ENCODE peak calls at places on chromosomes 12 and 14, in four cellular contexts. M is testis, S is astrocyte of the spinal cord, B is lower leg skin. D is an unnamed sample.

GRCh38 chr12:109147954-109148353 is 31.6 kb downstream of the ACACB start:
- DNase-seq in M (peak), S (no peak), B (peak), D (no peak)

GRCh38 chr14:64549805-64550538 is at the start of gene PPP1R36:
- DNase-seq in M (peak), S (no peak), B (no peak), D (no peak)

GRCh38 chr12:643478-644292 is 19.6 kb downstream of the NINJ2 start:
- DNase-seq in M (peak), S (no peak), B (no peak), D (no peak)

GRCh38 chr14:75497191-75497590 is 25.1 kb upstream of the BATF start:
- DNase-seq in M (no peak), S (no peak), B (no peak), D (no peak)

GRCh38 chr14:73850940-73851339 is 691 bp upstream of the PTGR2 start:
- DNase-seq in M (no peak), S (no peak), B (no peak), D (no peak)

GRCh38 chr14:71096947-71097346 is 189.7 kb downstream of the PCNX1 start:
- DNase-seq in M (no peak), S (no peak), B (no peak), D (no peak)

GRCh38 chr14:45716506-45716905 is 463.5 kb upstream of the MIS18BP1 start:
- DNase-seq in M (peak), S (peak), B (no peak), D (no peak)

GRCh38 chr12:124852329-124852831 is 11.3 kb downstream of the SCARB1 start:
- DNase-seq in M (peak), S (no peak), B (peak), D (no peak)

GRCh38 chr12:879641-880040 is 69.9 kb downstream of the RAD52 start:
- DNase-seq in M (no peak), S (peak), B (no peak), D (peak)

GRCh38 chr14:77406718-77407117 is 16.6 kb downstream of the NOXRED1 start:
- DNase-seq in M (no peak), S (no peak), B (no peak), D (no peak)

GRCh38 chr14:103313704-103314103 is 20.3 kb upstream of the EIF5 start:
- DNase-seq in M (no peak), S (no peak), B (no peak), D (no peak)

GRCh38 chr12:6430990-6431353 is 13.8 kb upstream of the CD27 start:
- DNase-seq in M (no peak), S (no peak), B (no peak), D (no peak)

GRCh38 chr14:75010472-75010871 is 7.8 kb downstream of the EIF2B2 start:
- DNase-seq in M (no peak), S (no peak), B (no peak), D (no peak)

GRCh38 chr12:11170810-11171144 is 217 bp upstream of the SMIM10L1 start:
- DNase-seq in M (no peak), S (no peak), B (no peak), D (no peak)

GRCh38 chr12:51974646-51975045 is 23.1 kb downstream of the ACVR1B start:
- DNase-seq in M (no peak), S (no peak), B (no peak), D (no peak)

GRCh38 chr14:52313903-52314481 is at the start of gene PTGER2:
- DNase-seq in M (peak), S (peak), B (peak), D (peak)

GRCh38 chr14:64726585-64726890 is 22.3 kb downstream of the PLEKHG3 start:
- DNase-seq in M (no peak), S (peak), B (no peak), D (peak)

GRCh38 chr12:110249105-110249504 is 31.9 kb upstream of the ATP2A2 start:
- DNase-seq in M (no peak), S (peak), B (no peak), D (no peak)

GRCh38 chr12:3004655-3005565 is 45.7 kb downstream of the TEAD4 start:
- DNase-seq in M (no peak), S (no peak), B (no peak), D (no peak)

GRCh38 chr14:45426685-45427282 is 173.8 kb upstream of the MIS18BP1 start:
- DNase-seq in M (no peak), S (peak), B (no peak), D (peak)

GRCh38 chr12:112473056-112473455 is 54.3 kb downstream of the PTPN11 start:
- DNase-seq in M (no peak), S (no peak), B (no peak), D (no peak)

GRCh38 chr14:94536836-94537235 is 24.4 kb upstream of the SERPINA4 start:
- DNase-seq in M (peak), S (peak), B (peak), D (no peak)

GRCh38 chr14:104428860-104429259 is 150.7 kb upstream of the C14orf180 start:
- DNase-seq in M (no peak), S (no peak), B (no peak), D (no peak)

GRCh38 chr14:88770736-88771135 is 22.0 kb downstream of the EML5 start:
- DNase-seq in M (no peak), S (no peak), B (no peak), D (no peak)

GRCh38 chr14:53902307-53902706 is 54.3 kb downstream of the BMP4 start:
- DNase-seq in M (no peak), S (no peak), B (no peak), D (no peak)

GRCh38 chr12:97752129-97752528 is 289.5 kb downstream of the RMST start:
- DNase-seq in M (no peak), S (no peak), B (no peak), D (no peak)

GRCh38 chr12:52870361-52871290 is 21.8 kb upstream of the KRT78 start:
- DNase-seq in M (peak), S (peak), B (peak), D (peak)

GRCh38 chr14:90645842-90646443 is 170.3 kb downstream of the TTC7B start:
- DNase-seq in M (no peak), S (peak), B (no peak), D (no peak)

GRCh38 chr12:118052324-118053070 is 8.5 kb downstream of the WSB2 start:
- DNase-seq in M (peak), S (peak), B (peak), D (peak)

GRCh38 chr12:29796823-29797263 is 13.1 kb upstream of the TMTC1 start:
- DNase-seq in M (peak), S (peak), B (peak), D (peak)

GRCh38 chr12:124233846-124234620 is 60.9 kb upstream of the RFLNA start:
- DNase-seq in M (no peak), S (peak), B (no peak), D (peak)

GRCh38 chr12:7302536-7303113 is 1.2 kb upstream of the ACSM4 start:
- DNase-seq in M (no peak), S (no peak), B (no peak), D (no peak)

GRCh38 chr14:100842799-100843198 is 16.9 kb downstream of the MEG3 start:
- DNase-seq in M (no peak), S (peak), B (peak), D (peak)

GRCh38 chr12:49930515-49931288 is 19.8 kb upstream of the AQP2 start:
- DNase-seq in M (no peak), S (peak), B (no peak), D (peak)

GRCh38 chr14:61116369-61116768 is 135.3 kb downstream of the SLC38A6 start:
- DNase-seq in M (no peak), S (no peak), B (peak), D (no peak)

GRCh38 chr14:93207468-93208308 is 632 bp downstream of the UBR7 start:
- DNase-seq in M (peak), S (peak), B (no peak), D (peak)
- TF ChIP-seq CTCF in M (peak), S (peak), B (no peak), D (peak)

DNA sequence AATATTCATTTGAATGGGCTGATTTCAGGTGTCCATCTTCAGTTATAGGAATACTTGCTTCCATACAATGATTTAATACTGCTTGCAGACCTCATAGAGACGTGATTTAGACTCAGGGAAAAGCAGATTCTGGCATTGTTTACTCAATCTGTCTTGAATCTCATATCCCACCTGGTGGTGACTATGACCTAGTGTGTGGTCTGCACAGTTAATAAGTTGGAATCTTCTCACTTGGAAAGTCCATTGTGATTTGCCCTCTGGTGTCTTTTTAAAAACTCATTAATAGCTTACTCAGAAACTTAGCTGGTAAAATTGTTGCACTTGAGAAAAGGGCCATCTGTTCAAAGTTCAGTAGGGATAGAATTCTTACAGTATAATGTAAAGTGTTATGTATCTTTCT is 106.0 kb downstream of the PELI2 start:
- DNase-seq in M (no peak), S (no peak), B (no peak), D (no peak)
- TF ChIP-seq CTCF in M (no peak), S (no peak), B (no peak), D (peak)

GRCh38 chr12:21773263-21773741 is 1.2 kb downstream of the KCNJ8 start:
- DNase-seq in M (peak), S (no peak), B (no peak), D (no peak)
- TF ChIP-seq CTCF in M (no peak), S (peak), B (no peak), D (peak)

GRCh38 chr12:116278667-116279066 is 1.2 kb upstream of the MED13L start:
- DNase-seq in M (no peak), S (no peak), B (no peak), D (no peak)

GRCh38 chr12:116274552-116275375 is 2.7 kb downstream of the MED13L start:
- DNase-seq in M (no peak), S (no peak), B (no peak), D (no peak)

GRCh38 chr12:116277393-116278258 is at the start of gene MED13L:
- DNase-seq in M (peak), S (peak), B (peak), D (peak)

GRCh38 chr12:116278259-116278595 is 734 bp upstream of the MED13L start:
- DNase-seq in M (no peak), S (no peak), B (no peak), D (no peak)

DNA sequence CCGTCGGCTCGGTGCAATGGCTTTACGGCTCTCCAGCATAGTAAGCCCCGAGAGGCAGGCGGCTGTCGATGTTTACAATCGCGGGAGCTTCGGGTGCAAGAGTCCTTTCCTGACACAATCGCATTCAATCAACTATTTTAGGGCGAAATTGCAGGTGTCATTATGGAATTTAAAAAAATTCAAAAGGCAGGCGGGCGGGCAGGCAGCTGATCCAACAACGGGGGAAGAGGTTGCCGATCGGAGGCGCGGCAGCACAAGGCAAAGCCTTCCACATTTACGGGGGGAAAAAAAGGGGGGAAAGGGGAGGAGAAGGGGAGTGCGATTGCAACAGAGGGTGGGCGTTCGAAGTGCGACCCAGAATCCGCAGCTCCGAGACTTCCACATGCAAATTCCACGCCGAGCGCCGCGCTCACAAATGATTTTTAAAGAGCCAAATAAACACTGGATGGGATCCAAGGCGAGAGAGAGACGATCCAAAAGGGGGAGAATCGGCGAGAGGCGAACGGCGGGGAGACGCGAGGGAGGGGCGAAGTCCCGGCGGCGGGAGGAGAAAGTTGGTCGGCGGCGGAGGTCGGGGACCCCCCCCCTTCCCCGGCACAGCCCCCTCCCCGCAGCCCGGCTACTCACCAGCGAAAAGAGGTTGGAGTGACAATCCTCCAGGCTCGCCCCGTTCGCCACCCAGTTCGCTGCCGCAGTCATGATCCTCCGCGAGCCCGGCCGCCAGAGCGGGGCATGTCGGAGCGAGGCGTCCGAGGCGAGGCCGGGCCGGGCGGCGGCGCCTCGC is 868 bp downstream of the MED13L start:
- DNase-seq in M (peak), S (peak), B (peak), D (peak)
- TF ChIP-seq CTCF in M (no peak), S (peak), B (no peak), D (no peak)

DNA sequence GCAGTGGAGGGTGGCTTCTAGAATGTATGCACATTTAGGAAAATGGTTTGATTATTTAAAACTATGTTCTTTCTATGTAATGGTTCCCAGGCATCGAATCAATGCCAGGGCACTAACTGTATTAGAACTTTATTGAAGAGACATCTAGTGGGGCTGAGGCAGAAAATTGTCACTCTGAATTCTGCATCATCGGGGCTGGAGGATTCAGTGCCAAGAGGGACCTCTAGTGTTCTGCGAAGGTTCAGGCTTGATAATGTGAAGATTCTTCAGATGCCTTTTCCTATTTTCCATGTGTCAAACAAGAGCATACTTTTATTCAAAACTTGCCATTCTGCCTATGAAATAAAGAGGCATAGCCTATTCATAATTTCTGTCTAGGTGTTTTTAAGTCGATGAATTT is 146.3 kb downstream of the CAND1 start:
- DNase-seq in M (peak), S (peak), B (no peak), D (peak)
- TF ChIP-seq CTCF in M (peak), S (peak), B (no peak), D (peak)

DNA sequence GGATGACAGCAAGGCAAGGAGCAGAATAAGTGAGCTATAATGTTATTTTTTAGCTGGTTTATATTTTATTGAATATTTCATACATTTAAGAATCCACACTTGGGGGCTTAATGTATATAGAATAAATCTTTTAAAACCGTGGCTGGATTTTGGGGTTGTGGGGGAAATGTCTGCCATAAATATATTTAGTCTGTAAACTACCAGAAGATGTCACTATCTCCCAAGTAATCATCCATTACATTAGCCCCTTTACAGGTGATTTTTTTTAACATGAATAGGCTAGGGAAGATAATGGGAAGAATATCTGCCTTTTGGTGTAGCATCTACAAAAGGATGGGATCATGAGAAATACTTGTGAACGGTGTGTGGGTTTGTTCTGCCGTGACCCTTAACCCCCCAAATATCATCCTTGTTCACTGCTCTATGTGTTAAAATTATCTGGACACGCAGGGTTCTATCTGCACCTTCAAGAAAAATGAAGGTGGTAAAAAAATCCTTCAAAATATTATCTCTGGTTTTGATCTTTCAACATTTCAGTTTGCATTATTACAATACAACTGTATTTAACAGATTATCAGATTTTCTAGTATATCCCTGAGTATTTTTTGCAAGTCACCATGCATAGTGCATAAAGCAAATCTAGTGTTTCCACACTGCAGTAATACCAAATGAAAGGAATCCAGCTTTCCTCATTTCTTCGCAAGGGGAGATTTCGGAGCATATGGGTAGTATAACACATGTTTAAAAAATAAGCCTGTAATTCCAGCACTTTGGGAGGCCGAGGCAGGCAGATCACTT is 8.0 kb upstream of the SLC17A8 start:
- DNase-seq in M (no peak), S (peak), B (no peak), D (peak)
- TF ChIP-seq CTCF in M (no peak), S (peak), B (no peak), D (peak)

GRCh38 chr12:93677195-93678064 is at the start of gene CRADD:
- DNase-seq in M (peak), S (peak), B (peak), D (peak)
- TF ChIP-seq CTCF in M (no peak), S (no peak), B (no peak), D (no peak)

D was measured in HFFc6.